ENCODE peak calls at places on chromosomes 3 and 15, in ten cellular contexts. One of them, this sample, is unnamed.

GRCh38 chr15:89143503-89144162 is 55.4 kb downstream of the ABHD2 start:
- DNase-seq in GM12878: peak; percentile 21
- DNase-seq in sigmoid colon: no peak
- DNase-seq in GM23338: no peak
- DNase-seq in Panc1: no peak
- DNase-seq in breast epithelium: no peak
- DNase-seq in HCT116: no peak
- DNase-seq in prostate gland: no peak
- DNase-seq in endothelial cell of umbilical vein: peak; percentile 88
- DNase-seq in suprapubic skin: no peak
- DNase-seq in this sample: no peak

GRCh38 chr3:47421741-47422649 is 41.2 kb downstream of the PTPN23 start:
- DNase-seq in GM12878: no peak
- DNase-seq in sigmoid colon: peak; percentile 68
- DNase-seq in GM23338: no peak
- DNase-seq in Panc1: no peak
- DNase-seq in breast epithelium: no peak
- DNase-seq in HCT116: no peak
- DNase-seq in prostate gland: no peak
- DNase-seq in endothelial cell of umbilical vein: no peak
- DNase-seq in suprapubic skin: peak; percentile 66
- DNase-seq in this sample: peak; percentile 53

GRCh38 chr3:134059680-134060560 is 30.2 kb upstream of the SLCO2A1 start:
- DNase-seq in GM12878: no peak
- DNase-seq in sigmoid colon: no peak
- DNase-seq in GM23338: no peak
- DNase-seq in Panc1: no peak
- DNase-seq in breast epithelium: no peak
- DNase-seq in HCT116: no peak
- DNase-seq in prostate gland: no peak
- DNase-seq in endothelial cell of umbilical vein: peak; percentile 13
- DNase-seq in suprapubic skin: peak; percentile 49
- DNase-seq in this sample: peak; percentile 32

GRCh38 chr3:151165221-151165620 is 37.8 kb downstream of the GPR171 start:
- DNase-seq in GM12878: no peak
- DNase-seq in sigmoid colon: no peak
- DNase-seq in GM23338: no peak
- DNase-seq in Panc1: no peak
- DNase-seq in breast epithelium: no peak
- DNase-seq in HCT116: no peak
- DNase-seq in prostate gland: no peak
- DNase-seq in endothelial cell of umbilical vein: no peak
- DNase-seq in suprapubic skin: no peak
- DNase-seq in this sample: no peak

GRCh38 chr15:43939070-43939469 is 112.3 kb downstream of the WDR76 start:
- DNase-seq in GM12878: no peak
- DNase-seq in sigmoid colon: no peak
- DNase-seq in GM23338: peak; percentile 59
- DNase-seq in Panc1: no peak
- DNase-seq in breast epithelium: no peak
- DNase-seq in HCT116: peak; percentile 12
- DNase-seq in prostate gland: no peak
- DNase-seq in endothelial cell of umbilical vein: peak; percentile 64
- DNase-seq in suprapubic skin: no peak
- DNase-seq in this sample: peak; percentile 14

GRCh38 chr15:85408270-85408746 is 27.9 kb downstream of the AKAP13 start:
- DNase-seq in GM12878: peak; percentile 84
- DNase-seq in sigmoid colon: no peak
- DNase-seq in GM23338: no peak
- DNase-seq in Panc1: no peak
- DNase-seq in breast epithelium: no peak
- DNase-seq in HCT116: no peak
- DNase-seq in prostate gland: no peak
- DNase-seq in endothelial cell of umbilical vein: no peak
- DNase-seq in suprapubic skin: no peak
- DNase-seq in this sample: no peak

GRCh38 chr3:107392549-107393165 is 15.4 kb downstream of the CCDC54 start:
- DNase-seq in GM12878: no peak
- DNase-seq in sigmoid colon: no peak
- DNase-seq in GM23338: no peak
- DNase-seq in Panc1: no peak
- DNase-seq in breast epithelium: peak; percentile 78
- DNase-seq in HCT116: no peak
- DNase-seq in prostate gland: no peak
- DNase-seq in endothelial cell of umbilical vein: no peak
- DNase-seq in suprapubic skin: no peak
- DNase-seq in this sample: no peak

GRCh38 chr3:49266410-49267170 is 10.4 kb downstream of the C3orf62 start:
- DNase-seq in GM12878: no peak
- DNase-seq in sigmoid colon: no peak
- DNase-seq in GM23338: no peak
- DNase-seq in Panc1: no peak
- DNase-seq in breast epithelium: no peak
- DNase-seq in HCT116: no peak
- DNase-seq in prostate gland: no peak
- DNase-seq in endothelial cell of umbilical vein: no peak
- DNase-seq in suprapubic skin: no peak
- DNase-seq in this sample: no peak

GRCh38 chr3:40521254-40521653 is 3.5 kb upstream of the ZNF621 start:
- DNase-seq in GM12878: no peak
- DNase-seq in sigmoid colon: no peak
- DNase-seq in GM23338: no peak
- DNase-seq in Panc1: no peak
- DNase-seq in breast epithelium: no peak
- DNase-seq in HCT116: no peak
- DNase-seq in prostate gland: no peak
- DNase-seq in endothelial cell of umbilical vein: no peak
- DNase-seq in suprapubic skin: no peak
- DNase-seq in this sample: no peak

GRCh38 chr3:40523781-40524180 is 979 bp upstream of the ZNF621 start:
- DNase-seq in GM12878: no peak
- DNase-seq in sigmoid colon: no peak
- DNase-seq in GM23338: no peak
- DNase-seq in Panc1: no peak
- DNase-seq in breast epithelium: no peak
- DNase-seq in HCT116: no peak
- DNase-seq in prostate gland: peak; percentile 14
- DNase-seq in endothelial cell of umbilical vein: peak; percentile 5
- DNase-seq in suprapubic skin: no peak
- DNase-seq in this sample: no peak

GRCh38 chr3:40528426-40528825 is 3.7 kb downstream of the ZNF621 start:
- DNase-seq in GM12878: no peak
- DNase-seq in sigmoid colon: no peak
- DNase-seq in GM23338: no peak
- DNase-seq in Panc1: no peak
- DNase-seq in breast epithelium: no peak
- DNase-seq in HCT116: no peak
- DNase-seq in prostate gland: no peak
- DNase-seq in endothelial cell of umbilical vein: no peak
- DNase-seq in suprapubic skin: no peak
- DNase-seq in this sample: no peak

GRCh38 chr3:40524222-40524570 is 564 bp upstream of the ZNF621 start:
- DNase-seq in GM12878: no peak
- DNase-seq in sigmoid colon: no peak
- DNase-seq in GM23338: no peak
- DNase-seq in Panc1: no peak
- DNase-seq in breast epithelium: no peak
- DNase-seq in HCT116: no peak
- DNase-seq in prostate gland: no peak
- DNase-seq in endothelial cell of umbilical vein: no peak
- DNase-seq in suprapubic skin: no peak
- DNase-seq in this sample: no peak

DNA sequence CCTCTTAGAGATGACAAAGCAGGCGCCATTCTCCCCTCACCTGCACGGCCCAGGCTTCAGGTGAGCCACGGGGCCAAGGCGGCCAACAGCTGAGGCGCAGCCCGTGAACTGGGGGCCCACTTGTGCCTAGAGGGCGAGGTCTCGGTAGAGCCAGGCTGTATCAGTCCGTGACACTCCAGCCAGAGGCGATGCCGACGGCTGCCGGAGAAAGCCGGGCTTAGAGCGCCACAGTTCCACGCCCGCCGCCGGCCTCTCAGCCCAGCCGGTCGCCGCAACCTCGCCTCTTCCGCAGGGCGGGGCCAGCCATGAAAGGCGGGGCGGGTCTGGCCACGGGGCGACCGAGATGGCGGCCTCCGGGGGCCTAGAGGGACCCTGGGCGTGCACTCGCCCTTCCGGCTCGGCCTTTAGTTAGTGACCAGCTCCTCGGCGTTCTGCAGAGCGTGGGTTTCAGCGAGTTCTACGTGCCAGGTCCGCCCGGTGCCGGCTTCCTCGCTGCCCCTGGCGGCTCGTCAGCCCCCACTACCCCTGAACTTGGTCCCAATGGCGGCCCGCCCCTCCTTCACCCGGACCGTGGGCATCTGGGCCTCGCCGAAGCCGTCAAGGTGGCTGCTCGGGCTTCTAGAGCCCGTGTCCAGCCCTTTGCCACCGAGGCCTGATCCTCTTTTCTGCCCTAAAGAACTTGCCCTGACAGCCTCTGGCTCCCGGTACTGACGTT is at the start of gene ZNF621:
- DNase-seq in GM12878: peak; percentile 43
- DNase-seq in sigmoid colon: peak; percentile 94
- DNase-seq in GM23338: peak; percentile 91
- DNase-seq in Panc1: no peak
- DNase-seq in breast epithelium: peak; percentile 89
- DNase-seq in HCT116: peak; percentile 72
- DNase-seq in prostate gland: peak; percentile 86
- DNase-seq in endothelial cell of umbilical vein: peak; percentile 87
- DNase-seq in suprapubic skin: peak; percentile 94
- DNase-seq in this sample: peak; percentile 94
- TF ChIP-seq CTCF in GM12878: no peak
- TF ChIP-seq CTCF in sigmoid colon: no peak
- TF ChIP-seq CTCF in GM23338: peak; percentile 4
- TF ChIP-seq CTCF in Panc1: no peak
- TF ChIP-seq CTCF in breast epithelium: no peak
- TF ChIP-seq CTCF in HCT116: no peak
- TF ChIP-seq CTCF in prostate gland: no peak
- TF ChIP-seq CTCF in endothelial cell of umbilical vein: no peak
- TF ChIP-seq CTCF in suprapubic skin: no peak
- TF ChIP-seq CTCF in this sample: peak; percentile 8

DNA sequence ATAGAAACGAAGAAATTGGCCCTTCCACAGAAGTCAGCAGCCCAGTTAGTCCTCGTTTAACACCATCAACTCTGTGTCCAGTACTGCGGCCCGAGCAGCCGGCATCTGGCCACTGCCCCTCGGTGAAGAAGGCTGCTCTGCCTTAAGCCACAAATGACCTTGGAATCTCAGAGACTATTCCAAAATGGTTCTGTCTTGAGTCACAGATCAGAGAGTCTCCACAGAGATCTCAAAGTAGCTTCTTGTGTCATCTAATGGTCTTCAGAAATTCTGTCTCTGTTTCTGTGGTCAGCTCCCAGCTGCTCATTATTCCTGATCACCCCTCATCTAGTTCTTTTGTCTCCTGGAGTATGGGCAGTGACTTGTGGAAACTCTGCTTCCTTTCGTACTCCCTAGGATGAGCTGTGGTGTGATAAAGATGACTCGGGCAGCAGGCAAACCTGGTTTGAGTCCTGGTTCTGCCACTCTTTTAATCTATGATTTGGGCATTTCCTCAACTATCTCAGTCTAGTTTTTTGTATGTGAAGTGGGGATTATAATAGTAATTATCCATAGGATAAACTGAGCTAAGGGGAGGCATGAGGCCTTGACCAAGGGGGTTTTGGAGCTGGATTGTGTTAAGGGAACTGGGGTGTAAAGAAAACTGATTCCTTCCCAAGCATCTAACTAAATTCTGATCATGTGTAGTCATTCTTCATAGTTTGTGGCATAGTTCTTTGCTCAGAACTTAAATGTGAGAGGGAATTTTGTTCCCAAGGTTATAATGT is 22.6 kb downstream of the CRTC3 start:
- DNase-seq in GM12878: no peak
- DNase-seq in sigmoid colon: no peak
- DNase-seq in GM23338: no peak
- DNase-seq in Panc1: no peak
- DNase-seq in breast epithelium: no peak
- DNase-seq in HCT116: no peak
- DNase-seq in prostate gland: no peak
- DNase-seq in endothelial cell of umbilical vein: no peak
- DNase-seq in suprapubic skin: no peak
- DNase-seq in this sample: no peak
- TF ChIP-seq POLR2AphosphoS5 in GM12878: no peak
- TF ChIP-seq POLR2AphosphoS5 in sigmoid colon: no peak
- TF ChIP-seq POLR2AphosphoS5 in GM23338: no peak
- TF ChIP-seq POLR2AphosphoS5 in Panc1: no peak
- TF ChIP-seq POLR2AphosphoS5 in breast epithelium: no peak
- TF ChIP-seq POLR2AphosphoS5 in HCT116: no peak
- TF ChIP-seq POLR2AphosphoS5 in prostate gland: no peak
- TF ChIP-seq POLR2AphosphoS5 in endothelial cell of umbilical vein: no peak
- TF ChIP-seq POLR2AphosphoS5 in suprapubic skin: no peak
- TF ChIP-seq POLR2AphosphoS5 in this sample: no peak

DNA sequence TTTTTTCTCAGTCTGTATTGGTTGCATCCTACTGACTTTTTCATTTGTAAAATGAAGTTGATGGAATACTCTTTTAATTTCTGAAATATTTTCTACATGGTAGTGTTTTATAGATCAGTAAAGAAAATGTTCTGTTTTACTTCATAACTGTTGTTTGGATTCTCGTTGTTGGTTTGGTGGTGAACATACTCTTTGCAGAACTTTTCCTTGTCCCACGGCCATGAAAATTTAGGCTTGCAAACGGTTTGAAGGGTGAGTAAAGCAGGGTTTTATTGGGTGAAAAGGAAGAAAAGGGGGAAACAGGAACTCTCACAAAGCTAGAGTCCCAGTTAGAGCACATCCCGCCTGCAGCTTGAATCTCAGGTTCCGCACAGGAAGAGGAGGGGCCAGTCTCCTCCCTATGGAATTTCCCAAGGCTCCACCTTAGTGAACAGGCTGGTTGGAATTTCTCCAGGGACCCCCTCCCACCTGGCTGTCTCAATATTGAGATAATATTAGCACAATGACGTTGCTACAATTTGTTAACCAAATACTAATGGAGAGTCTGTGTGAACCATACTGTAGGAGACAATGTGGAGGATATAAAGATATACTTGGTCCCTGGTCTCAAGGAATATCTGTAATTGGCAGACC is 5.6 kb downstream of the PDCD6IP start:
- DNase-seq in GM12878: no peak
- DNase-seq in sigmoid colon: no peak
- DNase-seq in GM23338: no peak
- DNase-seq in Panc1: no peak
- DNase-seq in breast epithelium: no peak
- DNase-seq in HCT116: no peak
- DNase-seq in prostate gland: no peak
- DNase-seq in endothelial cell of umbilical vein: no peak
- DNase-seq in suprapubic skin: no peak
- DNase-seq in this sample: no peak
- H3K4me3 ChIP-seq in GM12878: no peak overlapping the region
- H3K4me3 ChIP-seq in sigmoid colon: no peak overlapping the region
- H3K4me3 ChIP-seq in GM23338: no peak overlapping the region
- H3K4me3 ChIP-seq in Panc1: no peak overlapping the region
- H3K4me3 ChIP-seq in breast epithelium: no peak overlapping the region
- H3K4me3 ChIP-seq in HCT116: no peak overlapping the region
- H3K4me3 ChIP-seq in prostate gland: no peak overlapping the region
- H3K4me3 ChIP-seq in endothelial cell of umbilical vein: no peak overlapping the region
- H3K4me3 ChIP-seq in suprapubic skin: no peak overlapping the region
- H3K4me3 ChIP-seq in this sample: no peak overlapping the region

GRCh38 chr3:172039352-172040077 is at the start of gene FNDC3B:
- DNase-seq in GM12878: peak; percentile 59
- DNase-seq in sigmoid colon: peak; percentile 97
- DNase-seq in GM23338: peak; percentile 97
- DNase-seq in Panc1: peak; percentile 72
- DNase-seq in breast epithelium: peak; percentile 91
- DNase-seq in HCT116: peak; percentile 86
- DNase-seq in prostate gland: peak; percentile 95
- DNase-seq in endothelial cell of umbilical vein: peak; percentile 97
- DNase-seq in suprapubic skin: peak; percentile 95
- DNase-seq in this sample: peak; percentile 96

GRCh38 chr3:172038823-172039222 is 555 bp upstream of the FNDC3B start:
- DNase-seq in GM12878: no peak
- DNase-seq in sigmoid colon: peak; percentile 72
- DNase-seq in GM23338: peak; percentile 28
- DNase-seq in Panc1: no peak
- DNase-seq in breast epithelium: no peak
- DNase-seq in HCT116: no peak
- DNase-seq in prostate gland: no peak
- DNase-seq in endothelial cell of umbilical vein: no peak
- DNase-seq in suprapubic skin: peak; percentile 71
- DNase-seq in this sample: no peak

GRCh38 chr3:172040976-172041963 is 1.9 kb downstream of the FNDC3B start:
- DNase-seq in GM12878: no peak
- DNase-seq in sigmoid colon: no peak
- DNase-seq in GM23338: peak; percentile 45
- DNase-seq in Panc1: no peak
- DNase-seq in breast epithelium: peak; percentile 39
- DNase-seq in HCT116: no peak
- DNase-seq in prostate gland: peak; percentile 19
- DNase-seq in endothelial cell of umbilical vein: no peak
- DNase-seq in suprapubic skin: no peak
- DNase-seq in this sample: peak; percentile 49

GRCh38 chr3:172042136-172042535 is 2.8 kb downstream of the FNDC3B start:
- DNase-seq in GM12878: no peak
- DNase-seq in sigmoid colon: no peak
- DNase-seq in GM23338: no peak
- DNase-seq in Panc1: no peak
- DNase-seq in breast epithelium: no peak
- DNase-seq in HCT116: no peak
- DNase-seq in prostate gland: no peak
- DNase-seq in endothelial cell of umbilical vein: peak; percentile 47
- DNase-seq in suprapubic skin: no peak
- DNase-seq in this sample: no peak

DNA sequence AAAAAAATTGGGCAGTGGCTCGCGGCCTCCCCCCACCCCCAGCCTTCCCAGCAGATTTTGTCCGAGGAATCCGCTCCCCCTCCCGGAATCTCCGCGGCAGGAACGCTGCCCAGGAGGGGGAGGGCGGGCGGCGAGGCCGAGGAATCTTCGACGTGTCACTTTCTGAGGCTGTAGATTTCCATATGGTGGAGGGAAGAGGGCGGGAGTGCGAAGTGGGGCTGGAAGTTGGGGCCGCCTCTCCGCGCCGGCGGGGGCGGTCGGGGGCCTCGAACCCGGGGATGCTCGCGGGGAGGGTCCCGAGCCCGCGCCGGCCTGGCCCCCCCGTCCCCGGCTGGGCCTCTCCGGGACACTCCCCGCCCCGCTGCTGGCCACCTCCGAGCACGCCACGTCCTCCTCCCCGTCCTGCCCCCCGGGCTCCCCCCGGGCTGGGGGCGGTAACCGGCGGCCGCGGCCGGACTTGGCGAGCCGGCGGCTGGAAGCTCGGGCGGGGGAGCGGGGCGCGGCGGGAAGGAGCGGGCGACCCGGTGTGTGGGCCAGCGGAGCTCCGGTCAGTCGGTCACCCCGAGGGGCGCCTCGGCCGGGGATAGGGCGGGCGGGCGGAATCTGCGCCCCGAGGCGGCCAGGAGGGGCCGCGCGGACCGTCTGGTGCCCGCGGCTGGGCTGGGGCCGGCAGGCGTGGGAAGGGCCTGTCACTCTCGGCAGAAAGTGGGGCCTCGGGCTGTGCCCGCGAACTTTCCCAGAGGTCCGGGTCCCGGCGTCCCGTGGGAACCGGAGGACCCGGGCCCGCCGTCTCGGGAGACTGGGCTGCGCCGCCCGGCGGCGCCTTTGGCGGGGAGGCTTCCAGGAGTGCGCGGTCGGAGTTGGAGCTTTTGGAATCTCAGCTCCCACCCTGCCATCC is 949 bp downstream of the FNDC3B start:
- DNase-seq in GM12878: no peak
- DNase-seq in sigmoid colon: peak; percentile 94
- DNase-seq in GM23338: peak; percentile 84
- DNase-seq in Panc1: no peak
- DNase-seq in breast epithelium: peak; percentile 66
- DNase-seq in HCT116: peak; percentile 39
- DNase-seq in prostate gland: peak; percentile 75
- DNase-seq in endothelial cell of umbilical vein: peak; percentile 84
- DNase-seq in suprapubic skin: peak; percentile 91
- DNase-seq in this sample: peak; percentile 84
- TF ChIP-seq CTCF in GM12878: peak; percentile 15
- TF ChIP-seq CTCF in sigmoid colon: peak; percentile 10
- TF ChIP-seq CTCF in GM23338: peak; percentile 18
- TF ChIP-seq CTCF in Panc1: peak; percentile 52
- TF ChIP-seq CTCF in breast epithelium: no peak
- TF ChIP-seq CTCF in HCT116: no peak
- TF ChIP-seq CTCF in prostate gland: no peak
- TF ChIP-seq CTCF in endothelial cell of umbilical vein: no peak
- TF ChIP-seq CTCF in suprapubic skin: no peak
- TF ChIP-seq CTCF in this sample: no peak

This sample was measured in transverse colon.